ENCODE peak calls at places on chromosomes 13 and 19, in seven cellular contexts. S, F, Q, T, A, B and N are unnamed samples.

GRCh38 chr19:3459322-3459881 is 20.9 kb downstream of the SMIM24 start:
- DNase-seq in S (no peak), Q (no peak), T (no peak), F (no peak), B (no peak), A (no peak), N (no peak)

GRCh38 chr13:42377640-42378382 is 105.9 kb downstream of the AKAP11 start:
- DNase-seq in B (no peak), Q (peak), A (peak), F (no peak), T (peak), S (no peak), N (no peak)

GRCh38 chr13:113273856-113274590 is 23.0 kb upstream of the LAMP1 start:
- DNase-seq in S (no peak), A (no peak), Q (no peak), B (no peak), F (peak), T (no peak), N (no peak)

GRCh38 chr13:105643966-105644365 is 891.5 kb downstream of the EFNB2 start:
- DNase-seq in A (no peak), Q (no peak), B (no peak), S (no peak), T (no peak), F (no peak), N (no peak)

GRCh38 chr19:58361900-58362271 is 665 bp downstream of the ZNF497 start:
- DNase-seq in S (peak), F (no peak), B (no peak), A (peak), T (no peak), Q (no peak), N (peak)

GRCh38 chr19:11355160-11356073 is at the start of gene PLPPR2:
- DNase-seq in T (peak), B (peak), A (peak), S (peak), Q (peak), F (peak), N (peak)

GRCh38 chr13:80572308-80572676 is 231.4 kb upstream of the SPRY2 start:
- DNase-seq in B (no peak), S (no peak), F (no peak), T (no peak), Q (no peak), A (no peak), N (no peak)

GRCh38 chr13:91482427-91482826 is 84.0 kb downstream of the GPC5 start:
- DNase-seq in B (no peak), F (peak), A (no peak), Q (no peak), T (no peak), S (no peak), N (no peak)

GRCh38 chr19:10230904-10231623 is at the start of gene S1PR2:
- DNase-seq in S (peak), B (peak), F (peak), T (no peak), A (peak), Q (peak), N (peak)

GRCh38 chr13:110575322-110576069 is 14.0 kb upstream of the RAB20 start:
- DNase-seq in B (no peak), F (peak), A (peak), S (no peak), T (no peak), Q (no peak), N (peak)

GRCh38 chr13:108924154-108924940 is 294.9 kb downstream of the MYO16 start:
- DNase-seq in B (no peak), F (no peak), S (no peak), A (no peak), Q (no peak), T (no peak), N (no peak)

GRCh38 chr13:110070046-110070445 is 236.9 kb downstream of the COL4A1 start:
- DNase-seq in S (no peak), B (no peak), T (no peak), A (no peak), Q (no peak), F (no peak), N (no peak)

GRCh38 chr13:39326471-39326870 is 276.5 kb downstream of the LHFPL6 start:
- DNase-seq in S (no peak), F (no peak), Q (no peak), B (no peak), A (no peak), T (no peak), N (no peak)

GRCh38 chr19:16386619-16387240 is 62.1 kb downstream of the KLF2 start:
- DNase-seq in A (no peak), T (no peak), Q (peak), F (peak), B (no peak), S (no peak), N (peak)

GRCh38 chr13:19634129-19634740 is 776 bp downstream of the MPHOSPH8 start:
- DNase-seq in T (no peak), S (no peak), Q (peak), A (no peak), F (peak), B (no peak), N (no peak)

GRCh38 chr13:49098771-49099512 is 121.2 kb upstream of the MLNR start:
- DNase-seq in T (no peak), Q (peak), B (no peak), F (no peak), A (no peak), S (no peak), N (no peak)

GRCh38 chr19:4058696-4059492 is 7.8 kb downstream of the ZBTB7A start:
- DNase-seq in B (no peak), Q (no peak), F (no peak), S (no peak), T (no peak), A (no peak), N (peak)

GRCh38 chr13:100751826-100752225 is 77.2 kb upstream of the TMTC4 start:
- DNase-seq in B (no peak), S (no peak), A (no peak), F (no peak), T (peak), Q (no peak), N (no peak)

GRCh38 chr13:100835695-100836094 is 161.1 kb upstream of the TMTC4 start:
- DNase-seq in F (no peak), B (no peak), Q (no peak), T (no peak), S (no peak), A (no peak), N (no peak)

GRCh38 chr19:40389404-40390083 is 437 bp downstream of the HIPK4 start:
- DNase-seq in S (no peak), B (no peak), T (no peak), A (no peak), F (no peak), Q (no peak), N (no peak)

GRCh38 chr19:46367434-46367833 is 20.5 kb downstream of the PPP5C start:
- DNase-seq in A (no peak), T (no peak), F (no peak), Q (no peak), S (no peak), B (no peak), N (peak)

GRCh38 chr19:30968210-30968609 is 381.0 kb downstream of the TSHZ3 start:
- DNase-seq in Q (no peak), S (no peak), A (no peak), T (no peak), B (no peak), F (no peak), N (no peak)

GRCh38 chr19:2765376-2765775 is 17.7 kb downstream of the SGTA start:
- DNase-seq in Q (no peak), S (no peak), B (no peak), A (no peak), T (no peak), F (no peak), N (no peak)

GRCh38 chr19:56142897-56143434 is 1.9 kb downstream of the ZNF444 start:
- DNase-seq in A (no peak), T (no peak), Q (no peak), S (no peak), B (no peak), F (no peak), N (no peak)

GRCh38 chr19:6693681-6694080 is 23.7 kb upstream of the TNFSF14 start:
- DNase-seq in B (no peak), A (no peak), S (no peak), F (no peak), Q (peak), T (no peak), N (peak)

GRCh38 chr13:60754691-60755090 is 357.7 kb downstream of the TDRD3 start:
- DNase-seq in T (no peak), B (no peak), F (no peak), A (no peak), Q (no peak), S (no peak), N (no peak)

GRCh38 chr19:53768401-53768800 is 55.7 kb downstream of the NLRP12 start:
- DNase-seq in Q (no peak), T (no peak), B (no peak), S (no peak), F (no peak), A (no peak), N (peak)

GRCh38 chr19:46351241-46352041 is 4.6 kb downstream of the PPP5C start:
- DNase-seq in Q (peak), B (no peak), S (no peak), A (no peak), T (no peak), F (no peak), N (no peak)

GRCh38 chr13:114020750-114021463 is 47.0 kb upstream of the C13orf46 start:
- DNase-seq in T (peak), Q (peak), F (no peak), S (no peak), A (no peak), B (no peak), N (no peak)

GRCh38 chr13:99133230-99133629 is 67.4 kb upstream of the UBAC2 start:
- DNase-seq in S (no peak), F (no peak), T (no peak), A (no peak), Q (no peak), B (no peak), N (no peak)

GRCh38 chr13:73998631-73999030 is 135.6 kb downstream of the KLF12 start:
- DNase-seq in Q (no peak), A (no peak), B (no peak), F (no peak), S (no peak), T (no peak), N (no peak)